ENCODE peak calls at places on chromosomes 3 and 15, in ten cellular contexts. D is dorsolateral prefrontal cortex; M is cardiac fibroblast; U is CD8-positive, alpha-beta T cell; K is fibroblast of the aortic adventitia; C is sigmoid colon; Y is A673; Z is psoas muscle; S is cardiac muscle cell; Q is omental fat pad. R is an unnamed sample.

GRCh38 chr3:128123231-128123537 is 428 bp downstream of the RUVBL1 start:
- DNase-seq in K (no peak), Q (no peak), M (no peak), D (no peak), Z (no peak), U (no peak), S (no peak), C (peak), Y (no peak), R (no peak)

GRCh38 chr3:42631650-42632049 is 21.8 kb upstream of the ZBTB47 start:
- DNase-seq in C (no peak), Y (no peak), D (no peak), K (no peak), Z (no peak), U (no peak), M (no peak), S (no peak), Q (no peak), R (no peak)

GRCh38 chr3:47850062-47850802 is 47.3 kb downstream of the DHX30 start:
- DNase-seq in U (no peak), D (no peak), S (no peak), C (no peak), K (peak), Z (no peak), Q (no peak), M (peak), Y (no peak), R (no peak)

GRCh38 chr3:176469694-176470205 is 727.5 kb downstream of the TBL1XR1 start:
- DNase-seq in K (no peak), Z (no peak), S (no peak), U (no peak), Y (no peak), D (no peak), Q (no peak), C (no peak), M (no peak), R (no peak)

GRCh38 chr15:23035964-23036566 is 3.3 kb downstream of the TUBGCP5 start:
- DNase-seq in U (peak), Q (no peak), S (peak), D (no peak), Y (peak), K (peak), Z (no peak), C (no peak), M (peak), R (no peak)

GRCh38 chr3:14926592-14926991 is 20.8 kb upstream of the NR2C2 start:
- DNase-seq in C (no peak), Q (no peak), U (no peak), M (no peak), K (no peak), D (no peak), S (no peak), Y (no peak), Z (no peak), R (no peak)

GRCh38 chr3:33803894-33804526 is 5.6 kb downstream of the PDCD6IP start:
- DNase-seq in Z (no peak), C (no peak), U (no peak), S (no peak), K (no peak), D (no peak), Y (no peak), Q (no peak), M (no peak), R (no peak)

GRCh38 chr3:17494117-17494809 is 248.2 kb downstream of the TBC1D5 start:
- DNase-seq in D (no peak), K (no peak), M (peak), Z (no peak), Y (peak), C (no peak), U (no peak), S (no peak), Q (no peak), R (no peak)

GRCh38 chr15:42149493-42150245 is 6.8 kb downstream of the PLA2G4F start:
- DNase-seq in Y (no peak), M (no peak), Z (no peak), Q (no peak), S (no peak), D (no peak), K (no peak), C (no peak), U (no peak), R (no peak)

GRCh38 chr3:174821477-174821876 is 37.7 kb upstream of the NAALADL2 start:
- DNase-seq in M (peak), D (no peak), Z (no peak), C (no peak), U (no peak), Q (no peak), K (peak), Y (peak), S (no peak), R (no peak)

GRCh38 chr3:13106308-13106970 is 33.2 kb upstream of the IQSEC1 start:
- DNase-seq in U (no peak), M (no peak), C (peak), Z (no peak), S (no peak), Y (no peak), D (no peak), K (no peak), Q (no peak), R (no peak)

GRCh38 chr15:67033521-67033920 is 31.9 kb upstream of the SMAD3 start:
- DNase-seq in M (no peak), U (peak), C (no peak), K (no peak), Q (no peak), S (no peak), D (no peak), Z (peak), Y (no peak), R (no peak)

GRCh38 chr15:38197553-38197952 is 55.1 kb upstream of the SPRED1 start:
- DNase-seq in Z (no peak), Q (no peak), U (no peak), K (no peak), C (no peak), S (no peak), M (peak), Y (peak), D (no peak), R (no peak)

GRCh38 chr15:91496754-91497691 is 356.5 kb upstream of the SLCO3A1 start:
- DNase-seq in Q (no peak), K (no peak), M (no peak), S (no peak), D (no peak), C (no peak), Z (no peak), Y (no peak), U (no peak), R (no peak)

GRCh38 chr3:54874816-54875556 is 52.9 kb downstream of the LRTM1 start:
- DNase-seq in Q (no peak), D (no peak), S (no peak), Z (no peak), C (no peak), M (no peak), K (no peak), Y (no peak), U (no peak), R (no peak)

GRCh38 chr15:35618260-35619188 is 72.6 kb upstream of the DPH6 start:
- DNase-seq in Y (peak), U (no peak), Z (no peak), K (peak), C (no peak), Q (no peak), D (no peak), S (no peak), M (peak), R (no peak)

GRCh38 chr15:78429477-78429876 is 8.5 kb upstream of the IREB2 start:
- DNase-seq in Y (no peak), Z (no peak), C (no peak), U (no peak), Q (no peak), M (no peak), S (no peak), D (no peak), K (no peak), R (no peak)

GRCh38 chr15:85751731-85752421 is 42.8 kb downstream of the KLHL25 start:
- DNase-seq in C (peak), K (no peak), U (no peak), Y (no peak), Z (peak), Q (peak), S (no peak), D (peak), M (no peak), R (no peak)

GRCh38 chr3:188901126-188901525 is 270.6 kb upstream of the TPRG1 start:
- DNase-seq in K (peak), Z (no peak), M (peak), D (no peak), U (no peak), Q (no peak), S (no peak), Y (no peak), C (no peak), R (no peak)

GRCh38 chr3:175288616-175289015 is 429.5 kb downstream of the NAALADL2 start:
- DNase-seq in M (peak), Z (no peak), Y (peak), D (no peak), C (no peak), S (no peak), K (peak), Q (no peak), U (no peak), R (no peak)

GRCh38 chr15:84727429-84727828 is 11.5 kb upstream of the SEC11A start:
- DNase-seq in D (no peak), U (no peak), C (no peak), Q (no peak), K (no peak), Z (no peak), Y (no peak), S (no peak), M (no peak), R (no peak)

GRCh38 chr15:40844543-40844981 is 714 bp downstream of the SPINT1 start:
- DNase-seq in M (no peak), Z (peak), S (no peak), U (peak), D (no peak), Y (peak), Q (no peak), C (no peak), K (no peak), R (no peak)

GRCh38 chr15:99552111-99552510 is 13.7 kb upstream of the MEF2A start:
- DNase-seq in K (no peak), D (no peak), Q (no peak), M (no peak), Y (no peak), C (no peak), S (no peak), U (no peak), Z (no peak), R (no peak)

DNA sequence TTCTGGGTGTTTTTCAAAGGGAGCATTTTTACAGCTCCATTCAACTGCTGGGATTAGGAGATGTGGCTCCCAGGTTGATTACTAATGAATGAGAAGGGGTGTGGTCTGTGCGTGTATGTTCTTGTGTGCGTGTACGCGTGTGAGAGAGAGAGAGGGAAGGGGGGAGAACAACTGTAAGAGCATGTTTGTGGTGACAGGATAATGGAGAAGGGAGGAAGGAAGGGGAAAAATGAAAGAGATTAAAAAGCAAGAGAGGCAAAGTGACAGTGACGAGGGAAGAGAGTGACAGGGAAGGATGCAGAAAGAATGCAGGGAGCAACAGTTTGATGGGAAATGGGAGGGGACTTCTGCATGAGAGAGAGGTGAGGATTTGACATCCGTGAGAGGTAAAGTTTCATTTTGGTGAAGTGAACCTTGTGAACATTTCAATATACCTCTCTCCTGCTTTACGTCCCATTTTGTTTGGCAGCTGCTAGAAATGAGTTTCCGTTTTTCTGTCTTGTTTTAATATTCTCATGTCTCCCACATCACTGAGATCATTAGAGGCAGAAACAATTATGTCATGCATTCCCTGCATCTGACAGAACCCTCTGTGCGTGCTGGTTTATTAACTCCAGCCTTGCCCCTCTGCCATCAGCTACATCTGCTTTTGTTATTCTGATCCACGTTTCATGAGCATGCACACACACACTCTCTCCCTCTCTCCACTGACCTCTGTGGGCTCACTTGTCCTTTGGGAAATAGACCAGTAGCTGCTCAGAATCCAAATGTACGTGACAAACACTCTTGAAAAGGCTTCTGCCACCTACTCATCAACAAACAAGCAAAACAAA is 161.6 kb downstream of the GAP43 start:
- DNase-seq in Z (no peak), D (no peak), U (no peak), Y (no peak), C (no peak), K (peak), Q (no peak), S (peak), M (peak), R (no peak)
- TF ChIP-seq CTCF in Z (no peak), D (no peak), U (peak), Y (peak), C (no peak), K (no peak), Q (no peak), S (no peak), M (no peak), R (peak)

GRCh38 chr3:1252061-1252430 is 159.2 kb downstream of the CNTN6 start:
- DNase-seq in Y (no peak), D (no peak), K (no peak), U (no peak), C (no peak), Q (no peak), S (no peak), M (no peak), Z (no peak), R (no peak)

GRCh38 chr3:1251282-1252060 is 158.6 kb downstream of the CNTN6 start:
- DNase-seq in D (no peak), M (peak), S (no peak), K (peak), U (no peak), Y (no peak), Z (no peak), C (no peak), Q (no peak), R (no peak)
- TF ChIP-seq CTCF in D (no peak), M (no peak), S (no peak), K (peak), U (no peak), Y (peak), Z (no peak), C (no peak), Q (no peak), R (no peak)

GRCh38 chr15:65085990-65086679 is 9.6 kb downstream of the KBTBD13 start:
- DNase-seq in Q (no peak), Z (peak), S (peak), U (no peak), D (no peak), Y (no peak), K (no peak), C (peak), M (peak), R (no peak)
- TF ChIP-seq CTCF in Q (no peak), Z (peak), S (peak), U (no peak), D (no peak), Y (peak), K (peak), C (no peak), M (peak), R (no peak)

GRCh38 chr3:46146548-46146947 is 61.6 kb downstream of the CCR1 start:
- DNase-seq in C (no peak), Q (no peak), U (no peak), K (no peak), M (no peak), D (no peak), Y (no peak), Z (no peak), S (no peak), R (no peak)
- TF ChIP-seq CTCF in C (no peak), Q (no peak), U (no peak), K (no peak), M (no peak), D (no peak), Y (no peak), Z (no peak), S (no peak), R (no peak)